ENCODE peak calls at places on chromosomes 13 and 19, in ten cellular contexts. P is activated CD4-positive, alpha-beta T cell treated with anti-CD3 and anti-CD28 coated beads, Interleukin-2, amount 50 U/mL, for 1 hour; G is heart left ventricle; N is DMS53; M is activated CD4-positive, CD25-positive, alpha-beta regulatory T cell; C is stimulated activated CD4-positive, alpha-beta T cell treated with anti-CD3 and anti-CD28 coated beads, Interleukin-2, amount 100 ng/mL, for 48 hours; F is activated T-helper 2 cell treated with anti-CD3 and anti-CD28 coated beads, Interferon-gamma antibody, Interleukin-2, Interleukin-4, amounts not matched to agents 10 μg/mL and 5 μg/mL and 100 μg/mL, durations not matched to agents 14 hours and 24 hours and 36 hours; S is GM04504; V is IMR-90; W is heart right ventricle. O is an unnamed sample.

GRCh38 chr13:65268009-65268408 is 1962.1 kb downstream of the PCDH9 start:
- DNase-seq in P (no peak), G (no peak), N (no peak), M (no peak), C (no peak), F (no peak), S (no peak), V (no peak), W (no peak), O (no peak)

GRCh38 chr13:29994911-29995601 is 144.6 kb upstream of the UBL3 start:
- DNase-seq in P (no peak), G (no peak), N (no peak), M (no peak), C (no peak), F (no peak), S (no peak), V (no peak), W (no peak), O (no peak)

GRCh38 chr19:49869009-49869483 is 1.7 kb upstream of the PNKP start:
- DNase-seq in P (no peak), G (no peak), N (no peak), M (no peak), C (no peak), F (no peak), S (no peak), V (no peak), W (no peak), O (peak)

GRCh38 chr13:48862572-48862971 is 113.1 kb upstream of the FNDC3A start:
- DNase-seq in P (no peak), G (no peak), N (no peak), M (no peak), C (no peak), F (no peak), S (no peak), V (peak), W (no peak), O (no peak)

GRCh38 chr19:7635670-7636069 is 1.2 kb upstream of the STXBP2 start:
- DNase-seq in P (no peak), G (no peak), N (no peak), M (no peak), C (no peak), F (no peak), S (no peak), V (no peak), W (no peak), O (no peak)

GRCh38 chr19:54302252-54302651 is 10.7 kb downstream of the LILRA5 start:
- DNase-seq in P (no peak), G (no peak), N (no peak), M (no peak), C (no peak), F (no peak), S (no peak), V (no peak), W (no peak), O (no peak)

GRCh38 chr13:60969659-60970058 is 446.0 kb downstream of the PCDH20 start:
- DNase-seq in P (no peak), G (no peak), N (no peak), M (no peak), C (no peak), F (no peak), S (no peak), V (no peak), W (no peak), O (peak)

GRCh38 chr19:35135389-35135909 is 590 bp upstream of the LGI4 start:
- DNase-seq in P (peak), G (peak), N (peak), M (peak), C (peak), F (peak), S (no peak), V (peak), W (peak), O (peak)

GRCh38 chr13:98033277-98034247 is 80.1 kb downstream of the IPO5 start:
- DNase-seq in P (no peak), G (no peak), N (peak), M (no peak), C (no peak), F (no peak), S (peak), V (peak), W (peak), O (peak)

GRCh38 chr13:33426131-33426530 is 140.6 kb upstream of the STARD13 start:
- DNase-seq in P (no peak), G (no peak), N (no peak), M (no peak), C (no peak), F (no peak), S (no peak), V (no peak), W (no peak), O (no peak)

GRCh38 chr19:4689403-4689802 is 19.3 kb upstream of the MYDGF start:
- DNase-seq in P (no peak), G (no peak), N (no peak), M (no peak), C (no peak), F (no peak), S (no peak), V (no peak), W (no peak), O (no peak)

GRCh38 chr19:55930996-55931515 is 1.1 kb downstream of the NLRP13 start:
- DNase-seq in P (no peak), G (no peak), N (no peak), M (no peak), C (no peak), F (no peak), S (no peak), V (no peak), W (no peak), O (no peak)

O was measured in HuH-7.